ENCODE peak calls at places on chromosomes 3 and 15, in nine cellular contexts. B is tibial nerve, J is ovary, V is A549, Z is left ventricle myocardium inferior, A is cardiac muscle cell, P is HCT116, F is astrocyte, H is heart right ventricle. N is an unnamed sample. For H3K9me3, the result is how much of the 10 kb centered on the place peaks cover.

GRCh38 chr3:146598486-146598885 is 6.7 kb downstream of the PLSCR5 start:
- DNase-seq in P (no peak), J (no peak), H (no peak), V (no peak), F (peak), A (no peak), B (no peak), Z (no peak), N (peak)

GRCh38 chr3:62621171-62621570 is 247.8 kb upstream of the FEZF2 start:
- DNase-seq in A (no peak), J (no peak), B (no peak), H (no peak), Z (no peak), P (no peak), F (no peak), V (no peak), N (no peak)

GRCh38 chr15:29968099-29968892 is 114.5 kb upstream of the GOLGA8J start:
- DNase-seq in V (peak), F (peak), B (no peak), J (no peak), Z (no peak), P (no peak), A (peak), H (no peak), N (no peak)

GRCh38 chr3:52372822-52373504 is 56.8 kb downstream of the DNAH1 start:
- DNase-seq in F (no peak), B (no peak), H (peak), V (no peak), A (peak), P (no peak), J (no peak), Z (peak), N (no peak)

GRCh38 chr3:171649282-171649681 is 161.0 kb downstream of the PLD1 start:
- DNase-seq in Z (no peak), A (no peak), V (no peak), J (no peak), B (no peak), F (no peak), H (no peak), P (no peak), N (no peak)

GRCh38 chr3:8964436-8965370 is 1.4 kb upstream of the RAD18 start:
- DNase-seq in A (no peak), P (peak), J (no peak), V (peak), H (no peak), Z (no peak), F (peak), B (no peak), N (peak)

GRCh38 chr15:69129026-69129385 is 31.4 kb upstream of the GLCE start:
- DNase-seq in H (no peak), A (no peak), V (no peak), J (no peak), P (no peak), B (no peak), F (no peak), Z (no peak), N (no peak)

GRCh38 chr3:143597774-143598652 is 250.3 kb downstream of the SLC9A9 start:
- DNase-seq in B (no peak), V (peak), J (no peak), F (no peak), Z (no peak), P (no peak), A (peak), H (no peak), N (no peak)

GRCh38 chr15:59313703-59314332 is 58.9 kb downstream of the MYO1E start:
- DNase-seq in B (peak), P (no peak), J (peak), A (no peak), V (peak), Z (peak), F (peak), H (peak), N (peak)

GRCh38 chr3:58377750-58378149 is 45.1 kb downstream of the PXK start:
- DNase-seq in H (no peak), V (no peak), F (no peak), J (no peak), B (no peak), Z (no peak), A (no peak), P (no peak), N (no peak)

GRCh38 chr3:189961525-189962161 is 159.1 kb downstream of the P3H2 start:
- DNase-seq in P (peak), F (peak), Z (peak), H (peak), B (peak), J (peak), A (peak), V (peak), N (peak)

DNA sequence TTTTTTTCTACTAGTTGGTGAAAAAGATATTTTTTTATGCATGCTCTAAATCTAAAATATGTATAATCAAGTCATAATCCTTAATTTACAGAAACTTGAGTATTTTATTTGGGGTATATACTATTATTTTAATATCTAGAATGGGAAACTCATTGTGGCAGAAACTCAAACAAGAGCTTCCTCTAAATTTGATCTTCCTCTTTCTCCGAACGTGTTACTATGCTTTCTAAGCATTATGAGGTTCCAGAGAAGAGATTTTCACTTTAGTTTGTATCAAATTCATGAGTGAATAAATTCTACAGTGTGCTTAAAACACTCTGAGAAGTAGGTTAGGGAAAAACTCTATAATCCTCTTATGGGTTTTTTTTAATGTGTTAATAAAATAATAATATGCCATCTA is 173.1 kb downstream of the POTEB3 start:
- DNase-seq in V (no peak), J (no peak), B (no peak), A (no peak), H (no peak), Z (no peak), F (no peak), P (no peak), N (no peak)
- H3K9me3 ChIP-seq in V (under half), J (under half), B (under half), A (under half), H (under half), Z (under half), F (under half), P (under half), N (under half)

GRCh38 chr15:63296195-63296594 is 18.8 kb downstream of the APH1B start:
- DNase-seq in A (peak), H (no peak), J (no peak), V (no peak), P (no peak), Z (no peak), B (no peak), F (no peak), N (peak)

GRCh38 chr15:63292241-63292640 is 14.8 kb downstream of the APH1B start:
- DNase-seq in V (no peak), F (no peak), B (no peak), A (no peak), Z (no peak), J (no peak), H (no peak), P (no peak), N (no peak)

GRCh38 chr15:63291507-63291906 is 14.1 kb downstream of the APH1B start:
- DNase-seq in B (no peak), V (peak), Z (no peak), H (no peak), A (no peak), J (no peak), P (no peak), F (peak), N (peak)

GRCh38 chr15:63294354-63294753 is 16.9 kb downstream of the APH1B start:
- DNase-seq in J (no peak), B (no peak), H (no peak), Z (no peak), V (no peak), P (no peak), A (no peak), F (no peak), N (no peak)

DNA sequence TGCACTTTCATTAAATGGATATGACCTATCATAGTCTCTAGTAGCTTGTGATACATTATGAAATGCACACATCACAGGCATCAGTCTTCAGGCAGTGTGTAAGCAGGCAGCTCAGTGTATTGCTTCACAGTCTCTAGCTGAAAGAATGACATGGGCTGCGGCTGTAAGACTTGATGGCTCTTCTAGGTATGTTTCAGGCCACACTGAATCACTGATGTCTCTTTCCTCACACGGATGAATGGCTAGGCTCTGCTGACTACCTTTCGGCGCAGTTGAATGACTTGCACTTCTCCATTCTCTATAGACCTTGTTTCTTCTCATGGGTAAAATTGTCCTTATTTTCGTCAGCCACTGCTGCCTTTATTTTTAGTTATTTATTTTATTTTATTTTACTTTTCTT is 15.4 kb downstream of the APH1B start:
- DNase-seq in A (no peak), J (no peak), H (no peak), V (no peak), F (no peak), Z (no peak), P (no peak), B (no peak), N (no peak)
- H3K9me3 ChIP-seq in A (under half), J (under half), H (under half), V (under half), F (under half), Z (under half), P (under half), B (under half), N (under half)

DNA sequence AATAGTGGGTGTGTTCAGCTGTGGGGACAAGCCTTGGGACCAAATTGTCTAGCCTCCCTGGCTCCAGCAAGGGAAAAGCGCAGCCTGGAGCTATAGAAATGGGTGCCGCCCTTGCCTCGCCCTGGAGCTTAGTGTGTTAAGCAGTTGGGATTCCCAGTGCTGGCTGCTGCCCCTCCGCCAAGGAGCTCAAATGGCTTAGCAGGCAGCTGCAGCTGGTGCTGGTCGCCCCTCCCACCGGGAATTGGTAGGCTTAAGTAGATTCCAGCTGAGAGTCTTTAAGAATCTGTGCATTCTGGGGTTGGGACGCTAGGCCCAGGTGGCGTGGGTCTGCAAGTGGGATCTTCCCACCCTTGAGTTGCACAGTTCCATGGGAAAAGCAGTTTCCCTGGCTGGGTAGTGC is 663.0 kb upstream of the TBL1XR1 start:
- DNase-seq in J (no peak), Z (no peak), F (no peak), A (no peak), P (no peak), V (no peak), B (no peak), H (no peak), N (no peak)
- H3K9me3 ChIP-seq in J (under half), Z (under half), F (under half), A (under half), P (under half), V (under half), B (under half), H (under half), N (under half)

GRCh38 chr15:45884755-45885445 is 250.1 kb downstream of the SQOR start:
- DNase-seq in A (no peak), H (no peak), P (no peak), F (no peak), Z (no peak), B (no peak), V (no peak), J (no peak), N (no peak)
- H3K9me3 ChIP-seq in A (under half), H (under half), P (under half), F (under half), Z (under half), B (under half), V (under half), J (under half), N (under half)

GRCh38 chr15:97099040-97099439 is 768.5 kb downstream of the NR2F2 start:
- DNase-seq in B (no peak), Z (no peak), A (no peak), P (no peak), H (no peak), J (no peak), F (no peak), V (no peak), N (no peak)
- H3K9me3 ChIP-seq in B (under half), Z (under half), A (under half), P (under half), H (under half), J (under half), F (under half), V (under half), N (under half)

GRCh38 chr3:155252021-155252420 is 41.5 kb downstream of the STRIT1 start:
- DNase-seq in H (no peak), A (no peak), V (no peak), J (no peak), P (no peak), F (no peak), Z (no peak), B (no peak), N (no peak)

GRCh38 chr3:155244206-155244605 is 49.3 kb downstream of the STRIT1 start:
- DNase-seq in P (no peak), F (no peak), H (no peak), A (no peak), Z (no peak), B (no peak), J (no peak), V (no peak), N (peak)

GRCh38 chr3:155244699-155245098 is 48.8 kb downstream of the STRIT1 start:
- DNase-seq in A (no peak), P (no peak), F (no peak), B (no peak), J (no peak), H (no peak), Z (no peak), V (no peak), N (peak)

GRCh38 chr3:155252535-155252934 is 40.9 kb downstream of the STRIT1 start:
- DNase-seq in Z (no peak), P (no peak), V (peak), B (no peak), F (no peak), H (no peak), J (no peak), A (no peak), N (peak)

GRCh38 chr3:155248531-155249187 is 44.8 kb downstream of the STRIT1 start:
- DNase-seq in J (no peak), V (no peak), A (no peak), F (no peak), P (no peak), B (no peak), H (no peak), Z (no peak), N (no peak)
- H3K9me3 ChIP-seq in J (under half), V (under half), A (under half), F (under half), P (under half), B (under half), H (under half), Z (under half), N (under half)

DNA sequence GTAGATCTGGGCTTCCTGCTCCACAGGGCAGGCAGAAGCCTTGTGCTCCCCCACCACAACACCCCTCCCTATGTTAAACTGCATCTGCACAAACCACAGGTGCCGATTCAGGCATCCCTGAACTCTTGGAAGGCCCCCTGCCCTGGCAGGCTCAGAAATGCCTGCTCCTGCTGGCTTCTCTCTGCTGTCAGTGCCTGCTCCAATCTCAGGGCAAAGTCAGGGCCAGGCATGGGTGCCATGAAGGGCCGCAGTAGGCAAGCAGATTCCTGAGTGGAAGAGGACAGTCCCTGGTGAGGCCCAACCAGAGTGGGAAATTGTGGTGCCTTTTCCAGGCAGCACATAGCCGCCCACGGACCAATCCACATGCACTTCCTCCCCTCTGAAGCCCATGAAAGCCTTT is 13.6 kb downstream of the PRR20G start:
- DNase-seq in J (no peak), Z (no peak), A (no peak), P (no peak), F (no peak), B (no peak), H (no peak), V (no peak), N (no peak)
- H3K9me3 ChIP-seq in J (under half), Z (under half), A (under half), P (under half), F (under half), B (under half), H (under half), V (under half), N (under half)